ENCODE peak calls at places on chromosomes 4 and X, in seven cellular contexts. R, P, G, T, H, K and U are unnamed samples.

GRCh38 chrX:30147996-30148643 is 67.2 kb upstream of the MAGEB2 start:
- DNase-seq in R (no peak), P (no peak), G (no peak), T (no peak), H (no peak), K (no peak), U (peak)

GRCh38 chr4:20195071-20195885 is 56.4 kb upstream of the SLIT2 start:
- DNase-seq in R (no peak), P (no peak), G (no peak), T (peak), H (no peak), K (no peak), U (no peak)

GRCh38 chr4:83572848-83573247 is 36.9 kb downstream of the GPAT3 start:
- DNase-seq in R (no peak), P (no peak), G (no peak), T (no peak), H (no peak), K (no peak), U (no peak)

GRCh38 chr4:26323807-26324206 is 3.0 kb downstream of the RBPJ start:
- DNase-seq in R (no peak), P (no peak), G (no peak), T (peak), H (no peak), K (no peak), U (no peak)

GRCh38 chr4:68873218-68873502 is 57.4 kb downstream of the UGT2B10 start:
- DNase-seq in R (no peak), P (no peak), G (no peak), T (no peak), H (no peak), K (no peak), U (no peak)

GRCh38 chrX:111041018-111041462 is 55.0 kb upstream of the PAK3 start:
- DNase-seq in R (no peak), P (no peak), G (no peak), T (peak), H (no peak), K (no peak), U (no peak)

GRCh38 chrX:24733111-24733510 is 39.4 kb downstream of the POLA1 start:
- DNase-seq in R (no peak), P (no peak), G (no peak), T (no peak), H (no peak), K (no peak), U (no peak)

GRCh38 chrX:10486373-10486772 is 134.0 kb downstream of the MID1 start:
- DNase-seq in R (no peak), P (no peak), G (no peak), T (peak), H (no peak), K (no peak), U (no peak)

GRCh38 chr4:183080372-183081115 is 18.5 kb upstream of the WWC2 start:
- DNase-seq in R (no peak), P (no peak), G (no peak), T (no peak), H (no peak), K (no peak), U (no peak)

GRCh38 chr4:39529534-39529933 is 2.3 kb upstream of the UGDH start:
- DNase-seq in R (no peak), P (no peak), G (no peak), T (no peak), H (no peak), K (no peak), U (no peak)

GRCh38 chr4:39528056-39528465 is 822 bp upstream of the UGDH start:
- DNase-seq in R (no peak), P (no peak), G (no peak), T (peak), H (no peak), K (peak), U (no peak)

GRCh38 chr4:39526283-39526682 is 956 bp downstream of the UGDH start:
- DNase-seq in R (no peak), P (no peak), G (no peak), T (no peak), H (no peak), K (no peak), U (no peak)

GRCh38 chr4:39526810-39527295 is 386 bp downstream of the UGDH start:
- DNase-seq in R (no peak), P (no peak), G (no peak), T (no peak), H (no peak), K (no peak), U (no peak)

DNA sequence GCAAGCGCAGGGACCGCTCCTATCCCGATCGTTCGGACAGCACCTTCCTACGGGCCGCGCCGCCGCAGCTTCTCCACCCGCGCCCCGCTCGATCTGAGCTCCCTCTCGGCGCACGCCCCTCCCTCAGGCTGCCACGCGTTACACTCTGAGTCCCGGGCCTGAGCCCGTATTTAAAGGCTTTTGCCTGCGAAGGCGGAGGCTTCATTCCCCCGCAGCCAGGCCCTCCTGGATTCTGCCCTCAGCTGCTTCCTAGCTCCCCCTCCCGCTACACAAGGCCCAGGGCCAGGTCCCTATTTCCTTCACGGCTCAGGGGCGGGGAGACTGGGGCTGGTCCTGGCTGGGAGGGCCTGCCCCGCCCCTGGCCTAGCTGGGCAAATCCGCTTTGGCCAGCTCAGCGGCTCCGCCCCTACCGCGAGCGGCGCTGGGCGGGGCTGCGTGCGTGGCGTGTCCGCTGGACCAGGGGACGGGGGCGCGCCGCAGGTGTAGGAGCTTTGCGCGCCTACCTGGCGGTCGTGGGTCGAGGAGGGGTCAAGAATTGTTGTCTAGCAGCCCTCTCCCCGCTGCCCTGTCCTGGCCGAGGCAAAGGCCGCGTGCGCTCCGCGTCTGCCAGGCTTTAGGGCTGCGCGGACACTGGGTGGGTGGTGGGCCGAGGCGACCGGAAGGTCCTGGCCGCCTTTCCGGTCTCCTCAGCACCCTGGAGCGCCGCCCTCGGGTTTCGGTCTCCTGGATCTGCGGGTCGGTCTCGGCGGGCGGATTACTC is at the start of gene UGDH:
- DNase-seq in R (peak), P (peak), G (peak), T (peak), H (peak), K (peak), U (peak)
- TF ChIP-seq POLR2A in R (peak), P (peak), G (peak), T (peak), H (peak), K (peak), U (peak)

DNA sequence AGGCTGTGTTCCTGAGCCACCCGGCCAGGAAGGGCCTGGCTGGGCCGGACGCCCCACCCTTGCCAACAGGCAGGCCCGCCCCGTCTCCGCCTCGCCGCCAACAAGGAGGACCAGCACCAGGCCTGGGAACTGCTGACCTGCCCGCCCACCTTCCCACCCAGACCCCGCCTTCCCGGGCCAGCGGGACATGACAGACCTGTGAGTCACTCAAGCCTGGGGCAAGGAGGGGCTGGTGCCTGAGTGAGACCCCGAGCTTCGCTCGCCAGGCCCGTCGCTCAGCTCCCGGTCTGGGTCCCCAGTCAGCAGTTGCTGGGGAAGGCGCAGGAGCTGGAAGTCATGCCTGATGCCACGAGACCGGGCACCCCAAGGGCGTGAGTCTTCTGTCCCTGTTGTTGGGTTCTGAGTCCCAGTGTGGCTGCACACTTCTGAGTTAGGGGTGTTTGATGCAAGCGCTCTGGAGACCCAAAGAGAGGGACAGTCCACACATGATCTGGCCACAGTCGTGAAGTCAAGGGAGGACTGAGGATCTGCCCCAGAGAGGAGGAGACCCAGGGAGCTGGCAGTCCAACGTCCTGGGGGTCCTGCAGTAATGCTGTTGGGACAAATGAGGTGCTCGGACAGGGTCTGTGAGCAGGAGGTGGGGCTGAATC is at the start of gene DNASE1L1:
- DNase-seq in R (peak), P (peak), G (peak), T (peak), H (peak), K (peak), U (peak)
- TF ChIP-seq POLR2A in R (peak), P (no peak), G (peak), T (peak), H (peak), K (peak), U (peak)

GRCh38 chrX:3592184-3592583 is 121.3 kb downstream of the PRKX start:
- DNase-seq in R (no peak), P (no peak), G (no peak), T (no peak), H (no peak), K (no peak), U (no peak)
- TF ChIP-seq POLR2A in R (no peak), P (no peak), G (no peak), T (no peak), H (no peak), K (no peak), U (no peak)

GRCh38 chr4:13562876-13563275 is 18.6 kb upstream of the NKX3-2 start:
- DNase-seq in R (no peak), P (no peak), G (no peak), T (no peak), H (no peak), K (no peak), U (no peak)

GRCh38 chr4:13570916-13571315 is 26.6 kb upstream of the NKX3-2 start:
- DNase-seq in R (no peak), P (no peak), G (no peak), T (no peak), H (no peak), K (no peak), U (no peak)

GRCh38 chr4:13561673-13562072 is 17.4 kb upstream of the NKX3-2 start:
- DNase-seq in R (no peak), P (no peak), G (no peak), T (no peak), H (no peak), K (no peak), U (no peak)

GRCh38 chr4:13567125-13567524 is 22.8 kb upstream of the NKX3-2 start:
- DNase-seq in R (no peak), P (no peak), G (no peak), T (no peak), H (no peak), K (no peak), U (no peak)
- TF ChIP-seq POLR2A in R (no peak), P (no peak), G (no peak), T (no peak), H (no peak), K (no peak), U (no peak)

GRCh38 chr4:145938618-145939177 is at the start of gene ZNF827:
- DNase-seq in R (peak), P (peak), G (peak), T (peak), H (peak), K (peak), U (peak)
- TF ChIP-seq POLR2A in R (peak), P (peak), G (peak), T (no peak), H (peak), K (peak), U (peak)

DNA sequence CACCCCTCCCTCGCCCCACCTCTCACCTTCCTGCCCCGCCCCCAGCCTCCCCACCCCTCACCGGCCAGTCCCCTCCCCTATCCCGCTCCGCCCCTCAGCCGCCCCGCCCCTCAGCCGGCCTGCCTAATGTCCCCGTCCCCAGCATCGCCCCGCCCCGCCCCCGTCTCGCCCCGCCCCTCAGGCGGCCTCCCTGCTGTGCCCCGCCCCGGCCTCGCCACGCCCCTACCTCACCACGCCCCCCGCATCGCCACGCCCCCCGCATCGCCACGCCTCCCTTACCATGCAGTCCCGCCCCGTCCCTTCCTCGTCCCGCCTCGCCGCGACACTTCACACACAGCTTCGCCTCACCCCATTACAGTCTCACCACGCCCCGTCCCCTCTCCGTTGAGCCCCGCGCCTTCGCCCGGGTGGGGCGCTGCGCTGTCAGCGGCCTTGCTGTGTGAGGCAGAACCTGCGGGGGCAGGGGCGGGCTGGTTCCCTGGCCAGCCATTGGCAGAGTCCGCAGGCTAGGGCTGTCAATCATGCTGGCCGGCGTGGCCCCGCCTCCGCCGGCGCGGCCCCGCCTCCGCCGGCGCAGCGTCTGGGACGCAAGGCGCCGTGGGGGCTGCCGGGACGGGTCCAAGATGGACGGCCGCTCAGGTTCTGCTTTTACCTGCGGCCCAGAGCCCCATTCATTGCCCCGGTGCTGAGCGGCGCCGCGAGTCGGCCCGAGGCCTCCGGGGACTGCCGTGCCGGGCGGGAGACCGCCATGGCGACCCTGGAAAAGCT is at the start of the genes HTT and HTT-AS:
- DNase-seq in R (peak), P (peak), G (peak), T (peak), H (peak), K (peak), U (peak)
- TF ChIP-seq POLR2A in R (peak), P (peak), G (peak), T (peak), H (peak), K (peak), U (peak)

GRCh38 chr4:108637856-108638255 is 12.5 kb upstream of the OSTC start:
- DNase-seq in R (no peak), P (no peak), G (no peak), T (no peak), H (no peak), K (no peak), U (no peak)
- TF ChIP-seq POLR2A in R (no peak), P (no peak), G (no peak), T (no peak), H (no peak), K (no peak), U (no peak)

GRCh38 chrX:19343462-19344206 is at the start of gene PDHA1:
- DNase-seq in R (peak), P (peak), G (peak), T (peak), H (peak), K (peak), U (peak)
- TF ChIP-seq POLR2A in R (peak), P (peak), G (peak), T (peak), H (peak), K (peak), U (peak)

GRCh38 chr4:124177647-124178425 is 534.7 kb downstream of the ANKRD50 start:
- DNase-seq in R (no peak), P (no peak), G (no peak), T (peak), H (no peak), K (no peak), U (no peak)
- TF ChIP-seq POLR2A in R (no peak), P (no peak), G (no peak), T (no peak), H (no peak), K (no peak), U (no peak)